ENCODE peak calls at places on chromosome 6, in five cellular contexts. J is GM23248, R is neuronal stem cell, T is SK-N-SH, X is HCT116. Z is an unnamed sample. For H3K9me3, the result is how much of the 10 kb centered on the place peaks cover.

GRCh38 chr6:135159531-135159930 is 21.6 kb upstream of the MYB start:
- DNase-seq in J (peak), R (no peak), T (no peak), X (no peak), Z (no peak)

GRCh38 chr6:140779991-140780596 is 1352.6 kb upstream of the GJE1 start:
- DNase-seq in J (no peak), R (no peak), T (no peak), X (no peak), Z (no peak)

GRCh38 chr6:134848076-134848475 is 101.8 kb downstream of the ALDH8A1 start:
- DNase-seq in J (no peak), R (no peak), T (no peak), X (no peak), Z (no peak)

GRCh38 chr6:16729183-16729696 is 32.0 kb downstream of the ATXN1 start:
- DNase-seq in J (peak), R (no peak), T (no peak), X (no peak), Z (peak)

GRCh38 chr6:44057931-44058616 is 69.2 kb downstream of the MRPL14 start:
- DNase-seq in J (peak), R (no peak), T (no peak), X (no peak), Z (no peak)

GRCh38 chr6:152135755-152136448 is 328.4 kb downstream of the ESR1 start:
- DNase-seq in J (no peak), R (no peak), T (no peak), X (no peak), Z (no peak)

GRCh38 chr6:50270427-50270826 is 220.7 kb upstream of the DEFB112 start:
- DNase-seq in J (no peak), R (no peak), T (peak), X (no peak), Z (no peak)

GRCh38 chr6:15754035-15754705 is 91.3 kb upstream of the DTNBP1 start:
- DNase-seq in J (peak), R (no peak), T (peak), X (no peak), Z (no peak)

GRCh38 chr6:7237653-7238190 is 75.3 kb downstream of the SSR1 start:
- DNase-seq in J (peak), R (no peak), T (no peak), X (no peak), Z (no peak)

GRCh38 chr6:26250806-26251075 is 114.3 kb upstream of the BTN3A2 start:
- DNase-seq in J (peak), R (no peak), T (no peak), X (no peak), Z (no peak)

DNA sequence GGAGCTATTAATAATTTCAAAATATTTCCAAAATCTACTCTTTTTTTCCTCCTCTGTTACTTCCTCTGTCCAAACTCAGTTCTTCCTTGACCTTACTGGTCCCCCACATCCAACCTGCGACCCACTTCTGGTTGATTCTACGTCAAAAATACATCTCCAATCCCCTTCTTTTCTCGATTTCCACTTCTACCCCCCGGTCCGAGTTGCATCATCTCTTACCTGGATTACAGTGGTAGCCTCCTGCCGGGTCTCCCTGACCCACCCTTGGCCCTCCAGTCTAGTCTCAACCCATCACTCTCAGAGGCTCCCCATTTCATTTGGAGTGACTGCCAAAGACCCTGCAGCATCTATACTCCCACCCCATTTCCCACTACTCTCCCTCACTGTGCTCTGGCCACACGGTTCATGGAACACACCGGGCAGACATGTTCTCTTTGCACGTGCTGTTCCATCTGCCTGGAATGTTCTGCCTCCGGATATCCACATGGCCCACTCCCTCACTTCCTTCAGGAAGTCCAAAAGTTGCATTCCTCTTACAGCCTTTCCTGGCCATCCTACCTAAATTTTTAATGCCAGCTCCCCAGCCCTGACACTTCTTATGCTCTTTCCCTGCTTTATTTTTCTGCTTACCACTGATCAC is 6.1 kb upstream of the CCND3 start:
- DNase-seq in J (no peak), R (no peak), T (no peak), X (no peak), Z (no peak)
- H3K9me3 ChIP-seq in J (under half), R (under half), T (under half), X (under half), Z (under half)

DNA sequence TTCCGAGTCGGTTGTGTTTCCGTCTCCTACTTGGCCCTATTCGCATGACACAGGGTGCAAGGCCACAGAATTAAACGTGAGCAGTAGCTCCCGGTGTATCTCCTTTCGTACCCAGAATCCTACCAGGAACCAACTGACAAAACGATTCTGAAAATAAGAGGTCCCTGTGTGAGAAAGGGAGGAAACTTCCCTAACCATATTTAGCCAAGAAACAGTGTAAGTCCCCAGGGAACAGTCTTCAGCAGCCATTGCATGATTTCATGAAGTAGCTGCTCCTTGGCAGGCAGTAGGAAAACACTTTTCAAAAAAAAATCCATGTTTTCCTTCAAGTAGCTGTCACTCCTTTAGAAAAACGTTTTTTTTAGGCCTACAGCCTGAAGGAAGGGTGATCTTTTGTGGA is 46.9 kb downstream of the PDE10A start:
- DNase-seq in J (peak), R (no peak), T (no peak), X (no peak), Z (no peak)
- H3K4me2 ChIP-seq in J (no peak), R (no peak), T (no peak), X (no peak), Z (no peak)

GRCh38 chr6:36083446-36083845 is 46.9 kb upstream of the MAPK13 start:
- DNase-seq in J (no peak), R (no peak), T (no peak), X (no peak), Z (no peak)

GRCh38 chr6:36078159-36078558 is 50.6 kb downstream of the MAPK14 start:
- DNase-seq in J (no peak), R (no peak), T (no peak), X (no peak), Z (no peak)

GRCh38 chr6:36076178-36077088 is 48.8 kb downstream of the MAPK14 start:
- DNase-seq in J (no peak), R (no peak), T (no peak), X (no peak), Z (no peak)

GRCh38 chr6:36079596-36079995 is 50.7 kb upstream of the MAPK13 start:
- DNase-seq in J (no peak), R (no peak), T (no peak), X (no peak), Z (no peak)

GRCh38 chr6:36082318-36082717 is 48.0 kb upstream of the MAPK13 start:
- DNase-seq in J (no peak), R (no peak), T (no peak), X (no peak), Z (no peak)
- H3K9me3 ChIP-seq in J (under half), R (under half), T (under half), X (under half), Z (under half)

GRCh38 chr6:143539106-143539505 is 27.6 kb upstream of the FUCA2 start:
- DNase-seq in J (no peak), R (no peak), T (no peak), X (no peak), Z (no peak)

GRCh38 chr6:143540192-143540591 is 28.7 kb upstream of the FUCA2 start:
- DNase-seq in J (no peak), R (no peak), T (no peak), X (no peak), Z (no peak)

GRCh38 chr6:143539723-143540122 is 28.2 kb upstream of the FUCA2 start:
- DNase-seq in J (no peak), R (no peak), T (no peak), X (no peak), Z (no peak)

GRCh38 chr6:143536866-143537691 is 25.6 kb upstream of the FUCA2 start:
- DNase-seq in J (peak), R (peak), T (peak), X (peak), Z (peak)

GRCh38 chr6:143538374-143538773 is 26.9 kb upstream of the FUCA2 start:
- DNase-seq in J (no peak), R (no peak), T (no peak), X (no peak), Z (no peak)
- H3K4me2 ChIP-seq in J (no peak), R (no peak), T (no peak), X (peak), Z (peak)